ENCODE peak calls at places on chromosomes 2 and 18, in seven cellular contexts. L, Y, E, C, M, D and V are unnamed samples.

GRCh38 chr2:96773922-96774321 is 13.2 kb downstream of the CNNM4 start:
- DNase-seq in C (no peak), L (no peak), M (peak), Y (no peak), E (no peak), D (no peak), V (no peak)

GRCh38 chr2:174334781-174335604 is at the start of gene SP9:
- DNase-seq in M (peak), E (peak), D (peak), C (peak), L (peak), Y (peak), V (no peak)

GRCh38 chr18:45775241-45775676 is 50.2 kb upstream of the SIGLEC15 start:
- DNase-seq in M (peak), D (peak), Y (peak), L (peak), E (peak), C (no peak), V (peak)

GRCh38 chr2:191666241-191666640 is 11.7 kb upstream of the NABP1 start:
- DNase-seq in L (no peak), D (no peak), C (no peak), Y (no peak), M (no peak), E (no peak), V (no peak)

GRCh38 chr2:58042486-58042970 is 4.1 kb upstream of the VRK2 start:
- DNase-seq in D (no peak), E (no peak), Y (peak), C (no peak), L (peak), M (peak), V (peak)

GRCh38 chr2:236647621-236648020 is 78.0 kb downstream of the ACKR3 start:
- DNase-seq in E (no peak), Y (no peak), C (no peak), D (no peak), M (no peak), L (no peak), V (no peak)

GRCh38 chr2:74499269-74499939 is at the start of gene LBX2:
- DNase-seq in Y (no peak), L (no peak), D (no peak), C (no peak), E (no peak), M (peak), V (peak)

GRCh38 chr2:217949448-217949847 is 53.3 kb downstream of the TNS1 start:
- DNase-seq in E (no peak), C (no peak), D (no peak), M (no peak), Y (no peak), L (no peak), V (no peak)

GRCh38 chr18:48376406-48376805 is 32.8 kb downstream of the ZBTB7C start:
- DNase-seq in Y (no peak), L (no peak), M (no peak), D (no peak), E (no peak), C (no peak), V (no peak)

GRCh38 chr18:28212060-28212459 is 35.1 kb upstream of the CDH2 start:
- DNase-seq in E (no peak), Y (no peak), M (no peak), L (no peak), D (no peak), C (no peak), V (no peak)

GRCh38 chr2:141199711-141200110 is 931.1 kb downstream of the LRP1B start:
- DNase-seq in L (no peak), Y (no peak), M (no peak), D (no peak), C (no peak), E (no peak), V (no peak)

GRCh38 chr2:97870396-97870843 is 125.3 kb downstream of the TMEM131 start:
- DNase-seq in C (no peak), D (no peak), M (peak), L (peak), E (peak), Y (peak), V (peak)

GRCh38 chr2:168064011-168064998 is 183.1 kb downstream of the STK39 start:
- DNase-seq in D (no peak), E (no peak), L (no peak), Y (no peak), C (no peak), M (no peak), V (no peak)

GRCh38 chr2:6883448-6884122 is 6.0 kb downstream of the RSAD2 start:
- DNase-seq in L (no peak), C (no peak), Y (no peak), M (peak), D (no peak), E (no peak), V (no peak)

GRCh38 chr2:134362152-134362653 is 108.3 kb downstream of the MGAT5 start:
- DNase-seq in L (no peak), C (no peak), Y (no peak), M (no peak), D (no peak), E (no peak), V (no peak)

GRCh38 chr2:217988014-217988839 is 14.6 kb downstream of the TNS1 start:
- DNase-seq in Y (peak), L (peak), C (peak), D (peak), M (peak), E (peak), V (peak)

GRCh38 chr2:215238485-215239098 is 73.3 kb upstream of the ATIC start:
- DNase-seq in E (no peak), M (no peak), L (peak), D (no peak), Y (no peak), C (no peak), V (peak)

GRCh38 chr18:44821924-44822323 is 141.2 kb downstream of the SETBP1 start:
- DNase-seq in L (no peak), D (no peak), M (no peak), Y (no peak), E (no peak), C (no peak), V (no peak)

GRCh38 chr2:156706576-156706975 is 270.4 kb downstream of the GPD2 start:
- DNase-seq in E (no peak), D (no peak), C (no peak), M (no peak), L (no peak), Y (no peak), V (no peak)

GRCh38 chr2:101152195-101153076 is 1.3 kb upstream of the TBC1D8 start:
- DNase-seq in L (peak), E (peak), M (peak), Y (no peak), D (peak), C (no peak), V (peak)

GRCh38 chr2:181370126-181370525 is 87.1 kb upstream of the ITGA4 start:
- DNase-seq in Y (no peak), C (no peak), M (no peak), D (no peak), L (no peak), E (no peak), V (no peak)

GRCh38 chr2:96260404-96261260 is 5.2 kb downstream of the TMEM127 start:
- DNase-seq in Y (peak), D (no peak), M (peak), E (peak), C (no peak), L (peak), V (peak)

GRCh38 chr18:10822457-10822856 is 296.6 kb downstream of the NAPG start:
- DNase-seq in L (no peak), M (no peak), D (no peak), E (no peak), Y (no peak), C (no peak), V (peak)

DNA sequence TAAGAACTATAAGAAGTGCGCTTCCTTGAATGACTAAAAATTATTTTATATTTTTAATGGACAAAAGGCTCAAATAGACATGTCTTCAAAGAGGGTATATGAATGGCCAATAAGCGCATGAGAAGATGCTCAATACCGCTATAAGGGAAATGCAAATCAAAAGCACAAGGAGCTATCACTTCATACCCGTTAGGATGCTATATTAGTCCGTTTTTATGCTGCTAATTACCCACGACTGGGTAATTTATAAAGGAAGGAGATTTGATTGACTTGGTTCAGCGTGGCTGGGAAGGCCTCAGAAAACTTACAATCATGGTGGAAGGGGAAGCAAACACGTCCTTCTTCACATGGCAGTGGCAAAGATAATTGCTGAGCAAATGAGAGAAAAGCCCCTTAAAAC is 20.5 kb upstream of the PPP4R1 start:
- DNase-seq in D (no peak), E (no peak), C (no peak), L (no peak), Y (no peak), M (no peak), V (no peak)
- TF ChIP-seq CTCF in D (no peak), E (no peak), C (no peak), L (no peak), Y (no peak), M (no peak), V (no peak)

DNA sequence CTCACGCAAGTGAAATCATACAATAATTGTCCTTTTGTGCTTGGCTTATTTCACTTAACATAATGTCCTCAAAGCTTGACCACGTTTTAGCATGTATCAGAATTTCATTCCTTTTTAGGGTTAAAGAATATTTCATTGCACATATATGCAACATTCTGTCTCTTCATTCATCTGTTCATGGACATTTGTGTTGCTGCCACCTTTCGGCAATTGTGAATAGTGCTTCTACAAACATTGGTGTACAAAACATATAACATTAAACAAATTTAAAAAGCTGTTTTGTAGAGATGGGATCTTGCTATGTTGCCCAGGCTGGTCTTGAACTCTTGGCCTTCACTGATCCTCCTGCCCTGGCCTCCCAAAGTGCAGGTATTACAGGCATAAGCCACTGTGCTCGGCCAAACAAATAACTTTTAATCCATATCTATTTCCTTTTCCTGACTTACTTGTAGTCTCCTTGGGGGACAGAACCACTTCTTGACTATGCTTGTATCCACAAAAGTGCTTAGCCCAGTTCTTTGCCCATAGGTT is 209.3 kb downstream of the SLC4A3 start:
- DNase-seq in D (no peak), C (no peak), Y (peak), L (peak), E (no peak), M (peak), V (peak)
- TF ChIP-seq CTCF in D (peak), C (peak), Y (no peak), L (peak), E (peak), M (no peak), V (peak)

DNA sequence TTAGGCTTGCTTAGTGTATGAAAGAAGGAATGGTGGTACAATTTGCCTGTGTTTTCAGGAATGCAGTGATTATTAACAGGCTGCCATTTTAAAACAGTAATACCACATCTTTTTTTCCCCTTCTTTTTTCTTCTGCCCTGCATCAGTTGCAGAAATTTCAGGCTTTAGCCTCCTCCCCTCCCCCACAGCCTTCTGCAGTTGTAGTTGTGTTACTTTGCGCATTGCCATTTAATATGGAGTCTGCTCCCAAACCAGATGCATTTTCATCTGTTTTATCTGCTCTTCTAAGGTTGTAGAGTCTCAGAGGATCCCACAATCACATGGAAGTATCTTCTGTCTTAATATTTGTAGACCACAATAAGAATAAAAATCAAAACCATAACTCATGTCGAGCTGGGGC is 3.8 kb downstream of the ASXL3 start:
- DNase-seq in E (no peak), Y (no peak), C (no peak), M (no peak), L (peak), D (no peak), V (no peak)
- TF ChIP-seq CTCF in E (no peak), Y (no peak), C (no peak), M (no peak), L (no peak), D (no peak), V (no peak)

GRCh38 chr18:55405655-55406373 is 182.2 kb downstream of the TCF4 start:
- DNase-seq in E (no peak), D (peak), L (peak), Y (peak), M (peak), C (no peak), V (peak)
- TF ChIP-seq CTCF in E (no peak), D (peak), L (peak), Y (no peak), M (no peak), C (no peak), V (peak)

GRCh38 chr18:55783921-55784320 is 195.9 kb upstream of the TCF4 start:
- DNase-seq in M (no peak), E (no peak), C (no peak), D (no peak), L (no peak), Y (no peak), V (no peak)

GRCh38 chr18:55780591-55781071 is 192.6 kb upstream of the TCF4 start:
- DNase-seq in Y (no peak), D (no peak), C (no peak), E (no peak), M (no peak), L (peak), V (peak)

GRCh38 chr18:55779711-55780590 is 192.0 kb upstream of the TCF4 start:
- DNase-seq in M (peak), Y (no peak), E (peak), D (peak), C (peak), L (no peak), V (peak)

GRCh38 chr18:55779461-55779710 is 191.4 kb upstream of the TCF4 start:
- DNase-seq in C (no peak), E (no peak), Y (no peak), M (no peak), L (no peak), D (no peak), V (no peak)

DNA sequence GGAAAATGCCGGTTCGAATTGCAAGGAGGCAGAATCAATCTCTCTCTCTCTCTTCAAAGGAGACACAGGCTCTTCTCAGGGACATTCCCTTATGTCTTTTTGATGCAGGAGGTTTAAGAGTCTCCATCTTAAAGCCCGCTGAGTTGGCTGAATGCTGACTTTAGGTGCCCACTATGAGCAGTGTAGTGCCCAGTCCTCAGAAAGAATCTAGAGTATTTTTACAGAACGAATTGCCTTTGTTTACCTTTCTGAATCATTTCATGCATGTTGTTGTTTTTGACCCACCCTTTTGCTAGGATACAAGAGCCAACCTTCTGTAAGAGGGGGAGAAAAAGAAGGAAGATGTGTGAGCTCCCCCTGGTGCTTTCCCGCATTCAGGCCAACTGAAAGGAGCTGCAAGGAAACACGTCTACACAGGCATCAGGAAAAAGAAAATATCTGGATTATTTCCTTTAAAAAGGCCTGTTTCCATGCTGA is 193.5 kb upstream of the TCF4 start:
- DNase-seq in D (peak), M (peak), Y (peak), C (peak), E (no peak), L (peak), V (peak)
- TF ChIP-seq CTCF in D (peak), M (no peak), Y (peak), C (peak), E (no peak), L (peak), V (peak)

DNA sequence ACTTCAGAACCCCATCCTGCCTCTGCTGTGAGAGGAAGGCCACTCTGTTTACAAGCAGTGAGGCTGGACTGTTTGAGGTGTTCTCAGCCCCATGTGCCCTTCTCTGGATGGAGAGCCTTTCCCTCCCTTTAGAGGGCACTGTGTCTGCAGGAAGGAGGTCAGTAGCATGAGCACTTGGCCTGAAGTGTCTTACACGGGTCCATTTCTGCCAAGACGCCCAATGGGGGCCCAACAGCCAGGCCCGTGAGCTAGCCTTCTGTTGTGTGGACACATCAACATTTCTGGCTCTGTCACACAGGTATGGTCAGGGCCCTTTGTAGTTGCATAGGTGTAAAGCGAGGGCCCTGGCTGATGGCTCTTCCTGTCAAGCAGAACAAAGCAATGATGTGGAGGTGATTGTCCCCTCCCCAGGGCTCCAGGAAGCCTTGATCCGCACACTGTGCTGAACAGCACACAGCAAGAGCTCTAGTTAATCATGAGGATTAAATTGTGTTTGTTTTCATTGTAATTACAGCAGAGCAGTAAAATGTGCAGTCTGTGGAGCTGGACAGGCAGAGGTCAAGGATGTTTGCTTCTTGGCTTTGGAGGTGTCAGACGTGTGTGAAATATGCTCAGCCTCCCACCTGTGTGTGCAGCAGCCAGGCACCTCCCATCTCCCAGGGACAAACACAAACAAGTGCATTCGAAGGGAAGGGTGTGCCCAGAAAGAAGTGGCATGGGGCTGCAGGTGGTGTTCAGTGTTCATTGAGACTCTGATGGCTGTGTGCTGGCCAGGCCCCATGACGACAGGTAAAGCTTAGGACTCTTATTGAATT is 132.1 kb downstream of the SH3RF3 start:
- DNase-seq in C (no peak), D (peak), M (peak), L (no peak), Y (no peak), E (no peak), V (peak)
- TF ChIP-seq CTCF in C (no peak), D (no peak), M (no peak), L (peak), Y (no peak), E (no peak), V (peak)

DNA sequence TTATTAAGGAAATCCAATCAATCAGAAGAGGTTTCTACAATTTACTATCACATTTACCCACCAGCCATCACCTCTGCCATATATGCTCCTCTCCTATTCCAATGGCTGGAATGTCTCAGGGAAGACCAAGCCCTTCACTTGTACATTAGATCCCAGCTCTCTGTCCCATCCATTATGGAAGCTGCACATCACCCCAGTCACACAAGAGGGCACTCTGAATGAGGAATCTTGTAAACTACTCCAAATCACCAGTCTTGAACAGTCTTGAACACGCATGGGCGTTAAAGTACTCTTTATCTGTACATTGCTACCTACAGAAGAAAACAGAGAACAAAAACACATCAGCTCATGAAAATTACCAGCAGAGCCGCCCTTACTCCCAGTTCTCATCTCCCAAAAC is 38.7 kb downstream of the ZC3H8 start:
- DNase-seq in M (no peak), Y (no peak), D (no peak), E (no peak), C (no peak), L (peak), V (peak)
- TF ChIP-seq CTCF in M (no peak), Y (no peak), D (no peak), E (no peak), C (no peak), L (peak), V (peak)

DNA sequence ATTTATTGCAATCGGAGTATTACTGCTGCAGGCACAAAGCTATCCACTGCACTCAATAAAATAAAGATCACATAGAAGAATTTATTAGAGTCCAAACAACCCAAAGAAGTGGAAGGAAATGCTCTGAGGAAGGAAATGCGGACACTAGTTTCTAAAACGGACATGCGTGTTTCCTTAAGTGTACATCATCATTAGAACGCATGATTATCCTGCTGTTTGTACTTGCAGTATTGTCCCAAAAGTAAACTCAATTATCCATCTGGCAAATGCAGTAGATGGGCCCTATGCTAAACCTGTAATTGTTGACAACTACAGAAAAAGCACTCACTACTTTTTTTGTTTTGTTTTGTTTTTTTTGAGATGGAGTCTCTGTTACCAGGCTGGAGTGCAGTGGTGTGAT is 53.6 kb downstream of the PDK1 start:
- DNase-seq in C (no peak), L (no peak), D (no peak), Y (no peak), E (no peak), M (no peak), V (no peak)
- TF ChIP-seq CTCF in C (no peak), L (no peak), D (no peak), Y (no peak), E (no peak), M (no peak), V (no peak)